ENCODE peak calls at places on chromosome 13, in six cellular contexts. L, T, M, W, E and V are unnamed samples. For H3K27me3, the result is how much of the 10 kb centered on the place peaks cover.

GRCh38 chr13:112984954-112985802 is 16.2 kb downstream of the MCF2L start:
- DNase-seq in E (no peak), T (no peak), W (no peak), L (no peak), M (peak), V (no peak)

GRCh38 chr13:97333983-97334382 is 100.0 kb upstream of the RAP2A start:
- DNase-seq in M (no peak), L (no peak), T (no peak), W (no peak), E (peak), V (no peak)

GRCh38 chr13:27489456-27489855 is 39.1 kb upstream of the MTIF3 start:
- DNase-seq in L (no peak), E (no peak), T (no peak), M (no peak), W (no peak), V (no peak)

GRCh38 chr13:36130542-36131214 is 504 bp downstream of the DCLK1 start:
- DNase-seq in E (peak), T (no peak), W (no peak), M (no peak), L (peak), V (no peak)

GRCh38 chr13:91470084-91470621 is 71.7 kb downstream of the GPC5 start:
- DNase-seq in E (no peak), T (no peak), L (no peak), M (no peak), W (no peak), V (no peak)

GRCh38 chr13:89057862-89058261 is 1386.7 kb downstream of the SLITRK5 start:
- DNase-seq in M (no peak), W (no peak), T (no peak), L (no peak), E (no peak), V (no peak)

GRCh38 chr13:81540777-81541176 is 1199.9 kb upstream of the SPRY2 start:
- DNase-seq in M (no peak), L (no peak), W (no peak), E (no peak), T (no peak), V (no peak)

GRCh38 chr13:19845758-19846157 is 17.7 kb downstream of the ZMYM5 start:
- DNase-seq in T (peak), E (no peak), W (no peak), M (no peak), L (no peak), V (peak)

GRCh38 chr13:113943821-113944565 is 29.9 kb downstream of the C13orf46 start:
- DNase-seq in M (no peak), T (no peak), E (no peak), W (no peak), L (no peak), V (peak)

GRCh38 chr13:28746289-28746612 is 27.5 kb upstream of the SLC46A3 start:
- DNase-seq in E (no peak), M (no peak), W (no peak), T (no peak), L (no peak), V (no peak)

GRCh38 chr13:91369432-91369831 is 21.9 kb downstream of the MIR17HG start:
- DNase-seq in T (peak), W (no peak), E (no peak), L (no peak), M (no peak), V (no peak)

GRCh38 chr13:105031306-105031705 is 1504.2 kb downstream of the EFNB2 start:
- DNase-seq in E (no peak), T (no peak), M (no peak), L (no peak), W (no peak), V (no peak)

GRCh38 chr13:49926019-49926418 is 10.1 kb downstream of the SPRYD7 start:
- DNase-seq in E (no peak), T (no peak), L (no peak), M (no peak), W (no peak), V (no peak)

GRCh38 chr13:109989155-109989554 is 202.8 kb upstream of the IRS2 start:
- DNase-seq in T (peak), M (no peak), W (no peak), L (no peak), E (no peak), V (no peak)

GRCh38 chr13:80979035-80979641 is 638.2 kb upstream of the SPRY2 start:
- DNase-seq in E (peak), L (peak), M (peak), W (no peak), T (peak), V (peak)

GRCh38 chr13:87669379-87669978 is 1.7 kb upstream of the SLITRK5 start:
- DNase-seq in L (no peak), W (no peak), T (peak), E (peak), M (no peak), V (no peak)

GRCh38 chr13:21106089-21106488 is 44.7 kb upstream of the LATS2 start:
- DNase-seq in T (peak), M (no peak), W (no peak), E (no peak), L (no peak), V (no peak)

GRCh38 chr13:26021516-26021915 is 30.3 kb downstream of the SHISA2 start:
- DNase-seq in E (no peak), M (no peak), L (no peak), W (no peak), T (no peak), V (no peak)
- H3K27me3 ChIP-seq in E (under half), M (under half), L (under half), W (under half), T (under half), V (under half)

DNA sequence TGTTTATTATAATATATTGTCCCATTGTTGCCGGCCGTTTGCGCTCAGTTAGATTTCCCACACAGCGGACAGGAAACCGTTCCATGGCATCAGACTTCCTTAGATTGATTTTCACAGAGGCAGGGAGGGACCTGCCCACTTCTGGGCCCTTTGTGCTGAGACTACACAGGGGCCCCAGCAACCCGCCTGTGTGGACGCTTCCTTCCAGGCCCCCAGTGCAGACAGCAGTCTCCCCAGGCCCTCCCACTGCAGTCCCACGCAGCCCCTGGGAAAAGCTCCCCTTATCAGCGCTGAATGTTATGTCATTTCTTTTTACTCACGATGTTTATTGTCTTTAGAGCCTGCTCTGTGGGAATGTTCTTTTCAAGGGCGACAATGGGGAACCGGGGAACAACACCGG is 351.7 kb upstream of the ARGLU1 start:
- DNase-seq in T (no peak), L (no peak), E (no peak), W (no peak), M (no peak), V (peak)
- TF ChIP-seq POLR2A in T (no peak), L (no peak), E (no peak), W (no peak), M (no peak), V (no peak)

GRCh38 chr13:58452123-58452623 is 820.6 kb downstream of the PCDH17 start:
- DNase-seq in T (no peak), E (no peak), W (no peak), L (no peak), M (no peak), V (no peak)
- H3K27me3 ChIP-seq in T (under half), E (under half), W (under half), L (under half), M (under half), V (under half)

GRCh38 chr13:98585398-98585754 is 8.5 kb upstream of the STK24 start:
- DNase-seq in M (no peak), T (no peak), E (no peak), L (no peak), W (no peak), V (no peak)
- TF ChIP-seq POLR2A in M (no peak), T (no peak), E (no peak), L (no peak), W (no peak), V (no peak)